ENCODE peak calls at places on chromosomes 7 and 10, in eight cellular contexts. One of them, this sample, is unnamed.

GRCh38 chr10:35933940-35934636 is 292.0 kb upstream of the FZD8 start:
- DNase-seq in HCT116: no peak
- DNase-seq in SK-N-SH: no peak
- DNase-seq in mesenchymal stem cell: no peak
- DNase-seq in mesendoderm: no peak
- DNase-seq in neuronal stem cell: no peak
- DNase-seq in H9: no peak
- DNase-seq in astrocyte: no peak
- DNase-seq in this sample: no peak

GRCh38 chr10:100930368-100930767 is 17.6 kb downstream of the SLF2 start:
- DNase-seq in HCT116: no peak
- DNase-seq in SK-N-SH: no peak
- DNase-seq in mesenchymal stem cell: peak; percentile 22
- DNase-seq in mesendoderm: peak; percentile 13
- DNase-seq in neuronal stem cell: no peak
- DNase-seq in H9: no peak
- DNase-seq in astrocyte: no peak
- DNase-seq in this sample: no peak

GRCh38 chr10:69741671-69742355 is 59.9 kb upstream of the COL13A1 start:
- DNase-seq in HCT116: no peak
- DNase-seq in SK-N-SH: no peak
- DNase-seq in mesenchymal stem cell: no peak
- DNase-seq in mesendoderm: no peak
- DNase-seq in neuronal stem cell: no peak
- DNase-seq in H9: no peak
- DNase-seq in astrocyte: no peak
- DNase-seq in this sample: no peak

GRCh38 chr7:101553018-101553770 is 75.9 kb downstream of the MYL10 start:
- DNase-seq in HCT116: no peak
- DNase-seq in SK-N-SH: peak; percentile 50
- DNase-seq in mesenchymal stem cell: no peak
- DNase-seq in mesendoderm: no peak
- DNase-seq in neuronal stem cell: no peak
- DNase-seq in H9: peak; percentile 24
- DNase-seq in astrocyte: no peak
- DNase-seq in this sample: no peak

GRCh38 chr7:27995228-27995627 is 185.4 kb downstream of the JAZF1 start:
- DNase-seq in HCT116: no peak
- DNase-seq in SK-N-SH: no peak
- DNase-seq in mesenchymal stem cell: no peak
- DNase-seq in mesendoderm: no peak
- DNase-seq in neuronal stem cell: no peak
- DNase-seq in H9: no peak
- DNase-seq in astrocyte: no peak
- DNase-seq in this sample: no peak

GRCh38 chr10:49803988-49804387 is 41.9 kb upstream of the OGDHL start:
- DNase-seq in HCT116: no peak
- DNase-seq in SK-N-SH: no peak
- DNase-seq in mesenchymal stem cell: no peak
- DNase-seq in mesendoderm: no peak
- DNase-seq in neuronal stem cell: no peak
- DNase-seq in H9: no peak
- DNase-seq in astrocyte: no peak
- DNase-seq in this sample: no peak

GRCh38 chr10:28432210-28432676 is 100.7 kb upstream of the WAC start:
- DNase-seq in HCT116: peak; percentile 70
- DNase-seq in SK-N-SH: peak; percentile 79
- DNase-seq in mesenchymal stem cell: peak; percentile 72
- DNase-seq in mesendoderm: peak; percentile 89
- DNase-seq in neuronal stem cell: peak; percentile 48
- DNase-seq in H9: peak; percentile 73
- DNase-seq in astrocyte: peak; percentile 49
- DNase-seq in this sample: peak; percentile 60

GRCh38 chr7:134943785-134944400 is 42.4 kb upstream of the AGBL3 start:
- DNase-seq in HCT116: peak; percentile 19
- DNase-seq in SK-N-SH: peak; percentile 74
- DNase-seq in mesenchymal stem cell: peak; percentile 49
- DNase-seq in mesendoderm: no peak
- DNase-seq in neuronal stem cell: no peak
- DNase-seq in H9: no peak
- DNase-seq in astrocyte: no peak
- DNase-seq in this sample: no peak

GRCh38 chr7:44194562-44195145 is 5.4 kb upstream of the GCK start:
- DNase-seq in HCT116: no peak
- DNase-seq in SK-N-SH: no peak
- DNase-seq in mesenchymal stem cell: no peak
- DNase-seq in mesendoderm: no peak
- DNase-seq in neuronal stem cell: no peak
- DNase-seq in H9: no peak
- DNase-seq in astrocyte: no peak
- DNase-seq in this sample: no peak

GRCh38 chr7:13880789-13881188 is 108.7 kb downstream of the ETV1 start:
- DNase-seq in HCT116: peak; percentile 16
- DNase-seq in SK-N-SH: no peak
- DNase-seq in mesenchymal stem cell: no peak
- DNase-seq in mesendoderm: no peak
- DNase-seq in neuronal stem cell: no peak
- DNase-seq in H9: no peak
- DNase-seq in astrocyte: peak; percentile 91
- DNase-seq in this sample: no peak

GRCh38 chr7:90594791-90595317 is 1.3 kb upstream of the CDK14 start:
- DNase-seq in HCT116: no peak
- DNase-seq in SK-N-SH: peak; percentile 32
- DNase-seq in mesenchymal stem cell: peak; percentile 73
- DNase-seq in mesendoderm: peak; percentile 92
- DNase-seq in neuronal stem cell: peak; percentile 18
- DNase-seq in H9: peak; percentile 53
- DNase-seq in astrocyte: peak; percentile 95
- DNase-seq in this sample: no peak

GRCh38 chr10:113479346-113480080 is 73.3 kb upstream of the HABP2 start:
- DNase-seq in HCT116: no peak
- DNase-seq in SK-N-SH: no peak
- DNase-seq in mesenchymal stem cell: peak; percentile 1
- DNase-seq in mesendoderm: peak; percentile 9
- DNase-seq in neuronal stem cell: no peak
- DNase-seq in H9: no peak
- DNase-seq in astrocyte: no peak
- DNase-seq in this sample: no peak

GRCh38 chr10:113477451-113477850 is 75.4 kb upstream of the HABP2 start:
- DNase-seq in HCT116: no peak
- DNase-seq in SK-N-SH: no peak
- DNase-seq in mesenchymal stem cell: no peak
- DNase-seq in mesendoderm: no peak
- DNase-seq in neuronal stem cell: no peak
- DNase-seq in H9: no peak
- DNase-seq in astrocyte: no peak
- DNase-seq in this sample: no peak

GRCh38 chr10:113484487-113484886 is 68.4 kb upstream of the HABP2 start:
- DNase-seq in HCT116: no peak
- DNase-seq in SK-N-SH: no peak
- DNase-seq in mesenchymal stem cell: no peak
- DNase-seq in mesendoderm: no peak
- DNase-seq in neuronal stem cell: no peak
- DNase-seq in H9: no peak
- DNase-seq in astrocyte: no peak
- DNase-seq in this sample: no peak

GRCh38 chr10:113480081-113480360 is 72.8 kb upstream of the HABP2 start:
- DNase-seq in HCT116: no peak
- DNase-seq in SK-N-SH: no peak
- DNase-seq in mesenchymal stem cell: no peak
- DNase-seq in mesendoderm: no peak
- DNase-seq in neuronal stem cell: no peak
- DNase-seq in H9: no peak
- DNase-seq in astrocyte: no peak
- DNase-seq in this sample: no peak

DNA sequence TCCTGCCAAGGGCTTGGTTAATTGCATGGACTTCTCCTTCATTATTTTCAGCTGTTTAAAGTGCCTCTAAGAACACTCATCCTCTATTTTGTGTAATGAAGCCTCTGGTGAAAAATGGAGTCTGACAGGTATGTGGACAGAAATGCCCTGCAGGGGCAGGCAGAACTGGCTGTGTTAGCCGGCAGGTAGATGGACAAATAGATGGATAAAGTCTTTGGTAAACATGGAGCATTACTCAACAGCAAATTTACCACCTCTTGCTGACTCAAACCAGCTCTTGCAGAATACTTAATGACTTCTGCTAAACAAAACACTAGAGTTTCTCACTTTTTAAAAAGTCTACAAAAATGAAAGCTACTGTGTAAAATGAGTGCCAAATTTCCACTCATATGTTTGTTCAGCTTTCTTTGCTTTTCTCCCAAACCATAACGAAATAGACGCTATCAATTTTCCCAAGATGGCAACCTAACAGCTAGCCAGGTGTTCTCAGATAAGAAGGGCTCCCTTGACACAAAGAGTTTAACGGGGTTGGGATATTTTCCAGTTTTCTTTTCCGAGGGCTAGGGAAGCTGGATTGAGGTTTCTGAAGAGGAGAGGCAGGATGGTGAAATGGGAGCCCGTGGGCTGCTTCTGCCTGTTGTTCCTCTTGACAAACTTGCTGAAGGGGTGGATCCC is 71.9 kb upstream of the HABP2 start:
- DNase-seq in HCT116: no peak
- DNase-seq in SK-N-SH: no peak
- DNase-seq in mesenchymal stem cell: no peak
- DNase-seq in mesendoderm: no peak
- DNase-seq in neuronal stem cell: no peak
- DNase-seq in H9: no peak
- DNase-seq in astrocyte: no peak
- DNase-seq in this sample: no peak
- H3K27ac ChIP-seq in HCT116: no peak overlapping the region
- H3K27ac ChIP-seq in SK-N-SH: no peak overlapping the region
- H3K27ac ChIP-seq in mesenchymal stem cell: no peak overlapping the region
- H3K27ac ChIP-seq in mesendoderm: no peak overlapping the region
- H3K27ac ChIP-seq in neuronal stem cell: no peak overlapping the region
- H3K27ac ChIP-seq in H9: no peak overlapping the region
- H3K27ac ChIP-seq in astrocyte: no peak overlapping the region
- H3K27ac ChIP-seq in this sample: no peak overlapping the region

DNA sequence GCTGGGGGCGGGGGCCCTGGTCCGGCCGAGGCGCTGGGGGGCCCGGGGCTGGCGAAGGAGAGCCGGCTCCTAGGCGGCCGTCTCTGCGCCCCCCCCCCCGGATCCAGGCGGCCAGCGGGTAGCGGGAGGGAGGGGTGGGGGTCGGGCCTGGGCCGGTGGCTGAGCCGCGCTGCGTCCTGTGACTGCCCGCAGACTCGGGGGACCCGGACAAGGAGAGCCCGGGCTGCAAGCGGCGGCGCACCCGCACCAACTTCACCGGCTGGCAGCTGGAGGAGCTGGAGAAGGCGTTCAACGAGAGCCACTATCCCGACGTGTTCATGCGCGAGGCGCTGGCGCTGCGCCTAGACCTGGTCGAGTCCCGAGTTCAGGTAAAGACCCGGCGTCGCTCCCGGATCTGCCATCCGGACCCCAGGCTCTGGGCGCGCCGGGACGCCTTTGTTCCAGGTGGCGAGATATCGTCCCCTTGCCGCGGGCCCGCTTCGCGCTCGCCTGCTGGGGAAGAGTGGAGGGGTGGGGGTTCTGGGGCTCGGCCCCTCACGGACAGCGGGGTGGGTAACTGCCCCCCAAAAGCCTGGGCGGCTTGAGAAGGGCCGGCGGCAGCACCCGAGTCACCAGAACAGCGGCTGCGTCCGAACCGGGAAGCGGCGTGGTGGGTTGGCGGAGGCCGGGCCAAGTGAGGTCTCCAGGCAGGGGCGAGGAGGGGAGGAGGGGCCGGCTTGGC is 816 bp downstream of the UNCX start:
- DNase-seq in HCT116: no peak
- DNase-seq in SK-N-SH: no peak
- DNase-seq in mesenchymal stem cell: no peak
- DNase-seq in mesendoderm: peak; percentile 38
- DNase-seq in neuronal stem cell: no peak
- DNase-seq in H9: peak; percentile 56
- DNase-seq in astrocyte: no peak
- DNase-seq in this sample: no peak
- H3K9ac ChIP-seq in HCT116: no peak overlapping the region
- H3K9ac ChIP-seq in SK-N-SH: no peak overlapping the region
- H3K9ac ChIP-seq in mesenchymal stem cell: no peak overlapping the region
- H3K9ac ChIP-seq in mesendoderm: no peak overlapping the region
- H3K9ac ChIP-seq in neuronal stem cell: no peak overlapping the region
- H3K9ac ChIP-seq in H9: no peak overlapping the region
- H3K9ac ChIP-seq in astrocyte: no peak overlapping the region
- H3K9ac ChIP-seq in this sample: no peak overlapping the region

GRCh38 chr10:123722351-123722750 is 56.2 kb downstream of the GPR26 start:
- DNase-seq in HCT116: no peak
- DNase-seq in SK-N-SH: no peak
- DNase-seq in mesenchymal stem cell: no peak
- DNase-seq in mesendoderm: no peak
- DNase-seq in neuronal stem cell: no peak
- DNase-seq in H9: no peak
- DNase-seq in astrocyte: no peak
- DNase-seq in this sample: no peak

GRCh38 chr10:123718544-123719060 is 52.4 kb downstream of the GPR26 start:
- DNase-seq in HCT116: no peak
- DNase-seq in SK-N-SH: no peak
- DNase-seq in mesenchymal stem cell: no peak
- DNase-seq in mesendoderm: no peak
- DNase-seq in neuronal stem cell: no peak
- DNase-seq in H9: no peak
- DNase-seq in astrocyte: no peak
- DNase-seq in this sample: no peak

GRCh38 chr10:123721441-123722049 is 55.4 kb downstream of the GPR26 start:
- DNase-seq in HCT116: no peak
- DNase-seq in SK-N-SH: no peak
- DNase-seq in mesenchymal stem cell: no peak
- DNase-seq in mesendoderm: peak; percentile 9
- DNase-seq in neuronal stem cell: no peak
- DNase-seq in H9: no peak
- DNase-seq in astrocyte: no peak
- DNase-seq in this sample: no peak

GRCh38 chr10:123717336-123717735 is 51.2 kb downstream of the GPR26 start:
- DNase-seq in HCT116: no peak
- DNase-seq in SK-N-SH: no peak
- DNase-seq in mesenchymal stem cell: no peak
- DNase-seq in mesendoderm: no peak
- DNase-seq in neuronal stem cell: no peak
- DNase-seq in H9: no peak
- DNase-seq in astrocyte: no peak
- DNase-seq in this sample: no peak

DNA sequence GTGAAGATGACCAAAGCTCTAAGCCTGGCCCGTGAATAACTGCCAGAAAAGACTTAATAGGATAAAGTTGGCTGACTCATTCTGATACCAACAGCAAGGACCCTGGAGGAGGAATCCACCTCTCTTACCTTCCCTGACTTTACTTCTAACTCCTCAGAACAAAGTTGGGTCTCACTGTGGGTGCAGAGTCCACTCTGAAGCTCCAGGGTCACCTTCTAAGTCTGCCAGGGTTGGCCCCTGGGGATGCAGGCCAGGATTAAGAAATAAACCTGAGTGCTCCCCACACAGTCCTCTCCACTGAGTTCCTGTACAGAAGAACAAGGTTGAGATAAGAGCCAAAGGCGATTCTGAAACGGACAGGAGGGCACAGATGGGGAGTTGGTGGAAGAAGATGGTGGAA is 54.4 kb downstream of the GPR26 start:
- DNase-seq in HCT116: no peak
- DNase-seq in SK-N-SH: no peak
- DNase-seq in mesenchymal stem cell: no peak
- DNase-seq in mesendoderm: no peak
- DNase-seq in neuronal stem cell: no peak
- DNase-seq in H9: no peak
- DNase-seq in astrocyte: no peak
- DNase-seq in this sample: no peak
- H3K27ac ChIP-seq in HCT116: no peak overlapping the region
- H3K27ac ChIP-seq in SK-N-SH: no peak overlapping the region
- H3K27ac ChIP-seq in mesenchymal stem cell: no peak overlapping the region
- H3K27ac ChIP-seq in mesendoderm: no peak overlapping the region
- H3K27ac ChIP-seq in neuronal stem cell: no peak overlapping the region
- H3K27ac ChIP-seq in H9: no peak overlapping the region
- H3K27ac ChIP-seq in astrocyte: no peak overlapping the region
- H3K27ac ChIP-seq in this sample: no peak overlapping the region

GRCh38 chr7:128742206-128742605 is 3.0 kb downstream of the CALU start:
- DNase-seq in HCT116: no peak
- DNase-seq in SK-N-SH: no peak
- DNase-seq in mesenchymal stem cell: peak; percentile 41
- DNase-seq in mesendoderm: no peak
- DNase-seq in neuronal stem cell: no peak
- DNase-seq in H9: no peak
- DNase-seq in astrocyte: peak; percentile 60
- DNase-seq in this sample: no peak
- H3K9ac ChIP-seq in HCT116: no peak overlapping the region
- H3K9ac ChIP-seq in SK-N-SH: no peak overlapping the region
- H3K9ac ChIP-seq in mesenchymal stem cell: peak overlapping the region; percentile 99
- H3K9ac ChIP-seq in mesendoderm: no peak overlapping the region
- H3K9ac ChIP-seq in neuronal stem cell: no peak overlapping the region
- H3K9ac ChIP-seq in H9: no peak overlapping the region
- H3K9ac ChIP-seq in astrocyte: peak overlapping the region; percentile 99
- H3K9ac ChIP-seq in this sample: no peak overlapping the region